ENCODE peak calls at places on chromosome 17, in eight cellular contexts. Z is lower leg skin, L is cardiac fibroblast, C is esophagus squamous epithelium, Q is astrocyte of the spinal cord, I is neural progenitor cell, D is thoracic aorta, N is gastrocnemius medialis. T is an unnamed sample.

GRCh38 chr17:77354721-77355455 is 214.1 kb downstream of the SEC14L1 start:
- DNase-seq in N (peak; percentile 70), I (no peak), Q (peak; percentile 73), C (no peak), L (peak; percentile 99), D (no peak), Z (peak; percentile 59), T (peak; percentile 84)

GRCh38 chr17:77145635-77146632 is 5.2 kb downstream of the SEC14L1 start:
- DNase-seq in N (peak; percentile 70), C (no peak), L (peak; percentile 80), Z (peak; percentile 59), D (no peak), Q (peak; percentile 80), I (no peak), T (peak; percentile 88)

GRCh38 chr17:11948791-11949190 is 48.5 kb downstream of the ZNF18 start:
- DNase-seq in N (peak; percentile 41), Z (no peak), D (no peak), C (no peak), I (no peak), Q (peak; percentile 84), L (peak; percentile 72), T (peak; percentile 27)

GRCh38 chr17:7261377-7262191 is 694 bp downstream of the CLDN7 start:
- DNase-seq in L (no peak), Q (no peak), D (no peak), I (no peak), Z (no peak), C (no peak), N (no peak), T (no peak)

GRCh38 chr17:66508896-66509843 is 206.8 kb downstream of the PRKCA start:
- DNase-seq in D (no peak), Z (no peak), N (peak; percentile 19), I (no peak), L (peak; percentile 94), C (no peak), Q (peak; percentile 82), T (peak; percentile 79)

GRCh38 chr17:79625706-79626105 is 14.9 kb upstream of the RBFOX3 start:
- DNase-seq in L (no peak), I (no peak), C (no peak), Q (no peak), D (no peak), N (no peak), Z (no peak), T (no peak)

GRCh38 chr17:75854111-75854748 is 905 bp downstream of the WBP2 start:
- DNase-seq in L (peak; percentile 78), D (no peak), C (no peak), Z (no peak), I (peak; percentile 32), N (peak; percentile 85), Q (peak; percentile 45), T (peak; percentile 75)

GRCh38 chr17:74478369-74479100 is 12.1 kb downstream of the CD300A start:
- DNase-seq in Q (no peak), D (no peak), I (no peak), C (no peak), L (no peak), Z (no peak), N (no peak), T (no peak)

GRCh38 chr17:60134396-60135159 is 15.2 kb upstream of the CA4 start:
- DNase-seq in Z (no peak), C (no peak), L (peak; percentile 57), Q (peak; percentile 36), I (no peak), N (no peak), D (no peak), T (peak; percentile 44)

GRCh38 chr17:48472485-48473281 is 42.7 kb upstream of the SKAP1 start:
- DNase-seq in Z (no peak), Q (peak; percentile 27), L (peak; percentile 42), C (no peak), N (no peak), D (no peak), I (peak; percentile 39), T (peak; percentile 40)

GRCh38 chr17:60905709-60906108 is 228.1 kb downstream of the BCAS3 start:
- DNase-seq in L (no peak), Z (no peak), Q (no peak), C (no peak), D (no peak), I (no peak), N (no peak), T (no peak)

GRCh38 chr17:59423137-59423703 is 91.8 kb downstream of the YPEL2 start:
- DNase-seq in Z (no peak), L (peak; percentile 94), D (no peak), C (no peak), Q (peak; percentile 62), N (peak; percentile 83), I (no peak), T (peak; percentile 78)

DNA sequence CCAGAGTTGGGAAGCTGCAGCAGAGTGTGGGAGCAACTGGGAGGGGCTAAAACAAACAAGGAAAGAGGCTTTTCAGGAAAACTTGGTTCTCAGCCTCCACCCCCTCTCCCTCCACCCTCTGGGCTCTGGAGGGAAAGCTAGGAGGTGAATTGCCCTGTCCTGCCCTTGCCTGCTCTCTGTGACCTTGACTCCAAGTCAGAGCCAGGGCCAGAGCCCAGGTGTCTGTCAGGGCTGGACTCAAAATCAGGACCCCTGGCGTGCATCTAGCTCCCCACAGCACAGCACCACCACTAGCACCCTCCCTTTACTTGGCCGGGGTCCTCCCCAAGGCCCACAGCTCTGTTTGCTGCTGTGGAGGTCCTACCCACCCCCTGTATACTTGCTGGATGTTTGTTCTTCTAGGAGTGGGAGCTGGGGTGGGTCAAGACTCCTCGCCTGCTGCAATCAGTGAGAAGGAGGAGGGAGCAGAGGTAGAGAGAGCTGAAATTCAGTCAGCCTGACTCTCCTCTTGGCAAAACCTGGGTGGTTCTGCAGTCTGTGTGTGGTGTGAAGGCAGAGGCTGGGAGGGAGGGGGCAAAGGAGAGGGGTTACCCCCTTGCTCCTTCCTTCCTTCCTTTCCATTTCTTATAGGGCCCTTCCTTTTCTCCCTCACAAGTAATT is 2.8 kb upstream of the NR1D1 start:
- DNase-seq in Q (no peak), C (no peak), L (no peak), I (no peak), Z (peak; percentile 17), D (no peak), N (no peak), T (no peak)
- TF ChIP-seq CTCF in Q (no peak), C (no peak), L (no peak), I (no peak), Z (no peak), D (no peak), N (no peak), T (no peak)

GRCh38 chr17:57260325-57261083 is 4.2 kb downstream of the MSI2 start:
- DNase-seq in L (no peak), C (no peak), Q (no peak), D (no peak), I (no peak), Z (no peak), N (no peak), T (no peak)
- H3K4me3 ChIP-seq in L (no peak overlapping the region), C (no peak overlapping the region), Q (no peak overlapping the region), D (no peak overlapping the region), I (peak overlapping the region; percentile 90), Z (no peak overlapping the region), N (no peak overlapping the region), T (no peak overlapping the region)

GRCh38 chr17:39929657-39930407 is 2.3 kb downstream of the LRRC3C start:
- DNase-seq in I (no peak), N (no peak), Z (no peak), L (peak; percentile 95), C (no peak), Q (peak; percentile 83), D (no peak), T (peak; percentile 87)

GRCh38 chr17:39928868-39929651 is 1.5 kb downstream of the LRRC3C start:
- DNase-seq in I (no peak), C (no peak), Z (no peak), D (no peak), Q (peak; percentile 94), N (no peak), L (peak; percentile 96), T (peak; percentile 95)

GRCh38 chr17:39926588-39927100 is 757 bp downstream of the ORMDL3 start:
- DNase-seq in C (no peak), I (peak; percentile 71), Q (peak; percentile 16), Z (no peak), N (no peak), L (peak; percentile 28), D (no peak), T (peak; percentile 73)

GRCh38 chr17:39927101-39927927 is at the start of the genes LRRC3C and ORMDL3:
- DNase-seq in L (peak; percentile 93), C (peak; percentile 53), Z (peak; percentile 91), N (peak; percentile 91), I (peak; percentile 98), D (peak; percentile 67), Q (peak; percentile 96), T (peak; percentile 96)

DNA sequence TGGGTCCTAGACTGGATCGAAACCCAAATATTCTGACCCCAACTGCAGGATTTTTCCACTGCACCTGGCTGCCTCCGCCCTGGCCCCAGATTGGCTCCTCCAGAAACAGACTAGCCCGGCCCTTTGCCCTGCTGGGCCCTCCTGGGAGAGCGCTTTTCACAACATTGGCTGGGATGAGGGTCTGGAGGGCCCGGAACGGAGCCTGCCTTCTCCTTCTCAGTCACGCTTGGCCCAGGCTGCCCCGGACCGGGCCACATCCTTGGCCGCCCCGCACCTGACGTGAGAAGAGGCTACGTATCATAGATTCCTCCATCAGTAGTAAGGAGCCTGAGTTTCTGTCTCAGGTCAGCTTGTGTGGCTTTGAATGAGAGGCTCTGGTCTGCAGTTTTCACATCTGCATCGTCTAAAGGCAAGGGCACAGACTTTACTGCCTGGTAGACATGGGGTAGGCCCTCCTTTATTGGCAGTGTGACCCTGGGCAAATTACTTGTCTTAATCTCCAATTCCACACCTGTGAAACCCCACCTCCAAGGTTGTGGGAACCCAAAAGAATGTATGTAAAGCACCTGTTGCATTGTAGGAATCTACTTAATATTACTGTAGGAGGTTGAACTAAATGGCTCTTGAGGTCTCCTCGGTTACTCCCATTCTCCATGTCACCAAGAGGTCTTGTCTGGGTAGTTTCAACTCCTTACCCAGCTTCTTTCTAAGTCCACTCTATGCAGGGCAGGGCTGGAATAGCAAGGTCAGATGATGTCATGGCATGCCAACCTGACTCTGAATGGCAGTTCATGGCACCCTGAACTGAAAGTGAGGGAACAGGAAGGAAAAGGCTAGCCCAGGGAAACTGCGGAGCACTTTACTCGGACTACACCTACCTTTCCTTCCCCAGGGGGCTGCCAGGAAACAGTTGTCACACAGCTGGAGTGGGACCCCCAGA is 666 bp downstream of the LRRC3C start:
- DNase-seq in Q (no peak), I (peak; percentile 75), Z (peak; percentile 21), C (no peak), N (peak; percentile 58), L (peak; percentile 22), D (no peak), T (no peak)
- TF ChIP-seq CTCF in Q (no peak), I (no peak), Z (no peak), C (peak; percentile 3), N (no peak), L (no peak), D (no peak), T (no peak)

GRCh38 chr17:2214047-2214717 is 89.4 kb downstream of the SMG6 start:
- DNase-seq in D (peak; percentile 52), Z (peak; percentile 59), I (peak; percentile 43), Q (peak; percentile 93), N (peak; percentile 79), C (no peak), L (peak; percentile 95), T (peak; percentile 97)

GRCh38 chr17:2213291-2213960 is 90.2 kb downstream of the SMG6 start:
- DNase-seq in D (no peak), Q (peak; percentile 66), N (no peak), Z (no peak), C (no peak), I (no peak), L (peak; percentile 39), T (peak; percentile 69)

GRCh38 chr17:2212328-2212981 is 91.1 kb downstream of the SMG6 start:
- DNase-seq in I (no peak), D (peak; percentile 54), C (no peak), Q (peak; percentile 71), Z (peak; percentile 73), N (peak; percentile 79), L (peak; percentile 68), T (peak; percentile 90)

GRCh38 chr17:2215616-2216364 is 87.8 kb downstream of the SMG6 start:
- DNase-seq in L (peak; percentile 88), Q (peak; percentile 96), D (no peak), C (no peak), I (peak; percentile 60), Z (no peak), N (peak; percentile 74), T (peak; percentile 96)

GRCh38 chr17:2214887-2215615 is 88.5 kb downstream of the SMG6 start:
- DNase-seq in D (peak; percentile 29), Z (no peak), L (peak; percentile 75), N (peak; percentile 82), C (no peak), I (peak; percentile 15), Q (peak; percentile 88), T (peak; percentile 90)
- H3K4me3 ChIP-seq in D (peak overlapping the region; percentile 66), Z (no peak overlapping the region), L (no peak overlapping the region), N (peak overlapping the region; percentile 33), C (peak overlapping the region; percentile 50), I (no peak overlapping the region), Q (no peak overlapping the region), T (no peak overlapping the region)

T was measured in choroid plexus epithelial cell.